ENCODE peak calls at places on chromosomes 5 and 9, in ten cellular contexts. N is IMR-90; P is thoracic aorta; J is aorta; O is H9; Y is tibial artery; S is ovary; Z is CD8-positive, alpha-beta T cell; K is Peyer's patch; I is endothelial cell of umbilical vein. T is an unnamed sample.

GRCh38 chr5:94901071-94901979 is 282.9 kb downstream of the SLF1 start:
- DNase-seq in N (peak; percentile 22), S (no peak), Z (no peak), O (no peak), K (no peak), Y (peak; percentile 21), J (no peak), I (peak; percentile 5), P (no peak), T (no peak)

GRCh38 chr9:75000835-75001234 is 27.3 kb downstream of the CARNMT1 start:
- DNase-seq in I (no peak), S (no peak), Y (no peak), P (no peak), K (no peak), O (no peak), J (no peak), Z (no peak), N (no peak), T (no peak)

GRCh38 chr5:60792438-60792837 is 51.6 kb downstream of the ELOVL7 start:
- DNase-seq in S (no peak), N (no peak), P (no peak), O (no peak), I (no peak), Y (no peak), J (no peak), K (no peak), Z (no peak), T (no peak)

GRCh38 chr5:74167206-74167929 is 473.2 kb downstream of the ENC1 start:
- DNase-seq in S (no peak), J (no peak), I (peak; percentile 84), P (no peak), O (no peak), Y (no peak), K (no peak), Z (no peak), N (peak; percentile 92), T (no peak)

GRCh38 chr9:133098871-133099270 is 22.2 kb downstream of the RALGDS start:
- DNase-seq in I (no peak), N (no peak), K (no peak), J (peak; percentile 51), O (no peak), Y (no peak), P (no peak), S (peak; percentile 24), Z (no peak), T (no peak)

GRCh38 chr9:35859310-35859994 is 10.7 kb downstream of the OR13J1 start:
- DNase-seq in J (no peak), Z (no peak), I (no peak), N (peak; percentile 35), S (no peak), Y (no peak), O (no peak), P (no peak), K (peak; percentile 31), T (no peak)

GRCh38 chr9:98538626-98539031 is 170.1 kb downstream of the GABBR2 start:
- DNase-seq in Y (no peak), I (no peak), Z (no peak), N (peak; percentile 25), O (no peak), S (no peak), K (no peak), P (no peak), J (no peak), T (no peak)

GRCh38 chr9:137325124-137325523 is 23.1 kb upstream of the NRARP start:
- DNase-seq in Y (no peak), I (no peak), O (no peak), S (no peak), K (peak; percentile 12), Z (no peak), N (no peak), J (no peak), P (no peak), T (no peak)

GRCh38 chr9:106583751-106584150 is 279.2 kb upstream of the ZNF462 start:
- DNase-seq in K (no peak), I (no peak), P (no peak), Y (no peak), Z (no peak), S (no peak), J (no peak), O (no peak), N (no peak), T (no peak)

GRCh38 chr5:177473461-177473991 is at the start of gene DBN1:
- DNase-seq in O (peak; percentile 71), J (peak; percentile 87), Z (no peak), P (no peak), N (no peak), S (peak; percentile 76), K (no peak), Y (no peak), I (peak; percentile 30), T (no peak)

GRCh38 chr5:59757442-59757841 is 136.1 kb downstream of the PDE4D start:
- DNase-seq in N (no peak), O (no peak), Z (no peak), K (no peak), S (no peak), I (no peak), J (no peak), P (no peak), Y (no peak), T (no peak)

GRCh38 chr9:89314955-89315354 is 3.3 kb upstream of the SECISBP2 start:
- DNase-seq in O (no peak), Z (no peak), J (no peak), S (no peak), P (no peak), Y (no peak), N (no peak), I (no peak), K (no peak), T (no peak)

GRCh38 chr5:179268966-179269693 is 76.1 kb downstream of the ADAMTS2 start:
- DNase-seq in I (no peak), P (no peak), O (peak; percentile 15), S (peak; percentile 30), Z (no peak), Y (peak; percentile 13), K (no peak), J (peak; percentile 26), N (no peak), T (no peak)

GRCh38 chr5:179266291-179267070 is 78.8 kb downstream of the ADAMTS2 start:
- DNase-seq in K (no peak), P (no peak), Z (no peak), N (no peak), O (no peak), S (peak; percentile 40), J (peak; percentile 71), Y (peak; percentile 21), I (no peak), T (no peak)

GRCh38 chr5:179267071-179267670 is 78.1 kb downstream of the ADAMTS2 start:
- DNase-seq in K (no peak), Y (peak; percentile 23), N (no peak), P (no peak), O (peak; percentile 38), I (no peak), J (peak; percentile 71), Z (no peak), S (no peak), T (no peak)

GRCh38 chr5:179268399-179268952 is 76.8 kb downstream of the ADAMTS2 start:
- DNase-seq in N (no peak), P (no peak), Z (no peak), I (no peak), S (peak; percentile 32), O (peak; percentile 18), Y (peak; percentile 21), K (no peak), J (peak; percentile 72), T (no peak)

GRCh38 chr5:179267671-179268071 is 77.6 kb downstream of the ADAMTS2 start:
- DNase-seq in P (no peak), I (no peak), K (no peak), J (no peak), Z (no peak), N (no peak), Y (peak; percentile 19), O (peak; percentile 8), S (peak; percentile 36), T (no peak)
- H3K4me1 ChIP-seq in P (peaks cover 33% of the 10 kb centered on the region), I (no peaks in the 10 kb centered on the region), K (no peaks in the 10 kb centered on the region), J (no peaks in the 10 kb centered on the region), Z (no peaks in the 10 kb centered on the region), N (peaks cover 65% of the 10 kb centered on the region), Y (peaks cover 53% of the 10 kb centered on the region), O (no peaks in the 10 kb centered on the region), S (peaks cover 56% of the 10 kb centered on the region), T (no peaks in the 10 kb centered on the region)

DNA sequence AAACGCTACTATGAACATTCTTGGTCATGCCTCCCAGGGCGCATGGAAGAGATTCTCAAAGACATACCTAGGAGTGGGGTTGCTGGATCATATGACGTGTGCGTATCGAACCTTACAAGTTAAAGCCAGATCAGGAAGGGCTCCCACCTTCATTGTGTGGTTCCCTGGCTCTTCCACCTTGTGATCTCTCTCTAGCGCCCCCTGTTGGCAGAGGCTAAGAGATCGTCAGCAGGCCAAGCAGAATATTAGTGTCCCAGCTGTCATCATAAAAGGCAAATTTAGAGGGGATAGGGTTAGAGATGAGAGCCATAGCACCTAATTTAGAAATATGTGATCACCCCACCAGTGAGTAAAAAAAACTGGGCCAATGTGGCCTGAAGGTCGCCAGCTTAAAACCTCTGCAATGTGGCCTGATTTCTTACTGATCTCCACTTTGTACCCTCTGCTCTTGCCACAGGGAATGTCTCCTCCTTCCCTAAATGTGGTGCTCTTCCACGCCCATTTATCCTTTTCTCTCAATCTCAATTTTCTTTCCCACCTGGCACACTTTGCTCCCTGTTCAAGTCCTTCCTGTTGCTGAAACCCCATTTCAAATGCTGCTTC is 91.7 kb upstream of the SHB start:
- DNase-seq in Z (peak; percentile 13), O (peak; percentile 78), J (no peak), P (peak; percentile 12), K (peak; percentile 37), N (peak; percentile 51), Y (peak; percentile 56), S (peak; percentile 37), I (peak; percentile 49), T (peak; percentile 33)
- H3K4me1 ChIP-seq in Z (no peaks in the 10 kb centered on the region), O (no peaks in the 10 kb centered on the region), J (no peaks in the 10 kb centered on the region), P (no peaks in the 10 kb centered on the region), K (no peaks in the 10 kb centered on the region), N (no peaks in the 10 kb centered on the region), Y (no peaks in the 10 kb centered on the region), S (no peaks in the 10 kb centered on the region), I (no peaks in the 10 kb centered on the region), T (no peaks in the 10 kb centered on the region)

DNA sequence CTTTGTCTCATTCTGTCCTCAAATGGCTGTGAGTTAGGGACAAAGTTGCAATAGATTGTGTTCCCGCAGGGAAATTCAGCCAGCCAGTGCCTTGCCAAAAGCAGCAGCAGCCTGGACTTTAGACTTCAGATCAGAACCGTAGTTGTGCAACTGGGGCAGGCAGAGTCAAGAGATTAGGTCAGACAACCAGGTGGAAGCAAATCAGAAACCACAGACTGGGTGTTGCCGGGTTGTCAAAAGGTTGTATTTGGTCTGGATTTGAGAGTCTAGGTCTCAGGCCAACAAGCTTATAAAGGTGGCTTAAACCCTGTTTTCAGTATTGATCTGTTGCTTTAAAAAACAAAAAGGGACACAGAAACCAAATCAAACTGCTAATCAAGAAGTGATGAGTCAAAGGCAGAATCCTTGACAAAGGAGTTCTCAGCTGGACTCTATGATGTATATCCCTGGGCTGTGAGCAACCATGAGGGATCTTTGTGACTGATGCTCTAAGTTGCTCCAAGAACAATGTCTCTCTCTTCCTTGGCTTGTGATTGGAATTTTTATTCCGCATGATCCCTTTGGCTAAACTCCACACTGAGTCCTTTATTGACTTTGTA is 21.0 kb downstream of the RFK start:
- DNase-seq in Y (peak; percentile 44), I (no peak), J (no peak), N (peak; percentile 80), K (no peak), O (no peak), P (no peak), Z (no peak), S (no peak), T (no peak)
- H3K4me1 ChIP-seq in Y (no peaks in the 10 kb centered on the region), I (peaks cover 22% of the 10 kb centered on the region), J (peaks cover 5% of the 10 kb centered on the region), N (peaks cover 16% of the 10 kb centered on the region), K (no peaks in the 10 kb centered on the region), O (no peaks in the 10 kb centered on the region), P (peaks cover 7% of the 10 kb centered on the region), Z (no peaks in the 10 kb centered on the region), S (peaks cover 21% of the 10 kb centered on the region), T (no peaks in the 10 kb centered on the region)

GRCh38 chr5:916441-917293 is 24.0 kb downstream of the TRIP13 start:
- DNase-seq in P (no peak), S (no peak), O (no peak), Y (no peak), K (no peak), I (no peak), Z (no peak), N (peak; percentile 20), J (no peak), T (no peak)
- H3K4me1 ChIP-seq in P (no peaks in the 10 kb centered on the region), S (no peaks in the 10 kb centered on the region), O (no peaks in the 10 kb centered on the region), Y (no peaks in the 10 kb centered on the region), K (no peaks in the 10 kb centered on the region), I (peaks cover 4% of the 10 kb centered on the region), Z (no peaks in the 10 kb centered on the region), N (peaks cover 3% of the 10 kb centered on the region), J (no peaks in the 10 kb centered on the region), T (no peaks in the 10 kb centered on the region)

T was measured in effector memory CD4-positive, alpha-beta T cell.